ENCODE peak calls at places on chromosomes 1 and 21, in six cellular contexts. U is sigmoid colon, D is ovary, W is esophagus muscularis mucosa, F is AG10803, E is HFF-Myc. A is an unnamed sample.

GRCh38 chr1:67274623-67275325 is 32.9 kb upstream of the IL12RB2 start:
- DNase-seq in E (no peak), F (no peak), D (no peak), W (no peak), U (no peak), A (no peak)

GRCh38 chr1:6460349-6461236 is 5.4 kb downstream of the TNFRSF25 start:
- DNase-seq in F (no peak), U (no peak), E (no peak), W (no peak), D (no peak), A (no peak)

GRCh38 chr1:110631836-110632620 is 25.9 kb upstream of the KCNA2 start:
- DNase-seq in U (no peak), D (no peak), E (no peak), F (no peak), W (peak), A (peak)

GRCh38 chr1:40939320-40940059 is 40.0 kb upstream of the CTPS1 start:
- DNase-seq in U (peak), D (no peak), F (peak), W (no peak), E (no peak), A (no peak)

GRCh38 chr1:239283229-239283628 is 103.1 kb upstream of the CHRM3 start:
- DNase-seq in D (no peak), U (no peak), E (no peak), F (no peak), W (no peak), A (no peak)

GRCh38 chr1:116537439-116537838 is 33.4 kb downstream of the CD58 start:
- DNase-seq in F (peak), U (no peak), D (no peak), W (no peak), E (no peak), A (no peak)

GRCh38 chr1:104636581-104636980 is 886.9 kb downstream of the AMY1C start:
- DNase-seq in F (no peak), U (no peak), E (no peak), W (no peak), D (no peak), A (no peak)

GRCh38 chr1:200753650-200754198 is 15.0 kb downstream of the CAMSAP2 start:
- DNase-seq in F (no peak), U (no peak), D (no peak), E (no peak), W (no peak), A (no peak)

GRCh38 chr1:221840511-221841243 is 98.8 kb upstream of the DUSP10 start:
- DNase-seq in E (no peak), F (peak), W (no peak), D (no peak), U (no peak), A (no peak)

GRCh38 chr1:168485048-168485447 is 58.7 kb downstream of the XCL2 start:
- DNase-seq in U (peak), E (no peak), W (no peak), F (peak), D (peak), A (no peak)

GRCh38 chr21:42110691-42111469 is 39.8 kb downstream of the UMODL1 start:
- DNase-seq in W (no peak), D (no peak), U (no peak), F (no peak), E (no peak), A (no peak)

GRCh38 chr21:15065381-15066230 is 806 bp upstream of the NRIP1 start:
- DNase-seq in W (peak), F (peak), E (peak), D (peak), U (peak), A (peak)

GRCh38 chr1:96845464-96845863 is 123.9 kb downstream of the PTBP2 start:
- DNase-seq in F (no peak), U (no peak), E (no peak), W (no peak), D (no peak), A (no peak)

GRCh38 chr1:182771187-182771984 is 18.2 kb upstream of the NPL start:
- DNase-seq in D (no peak), W (no peak), U (no peak), E (no peak), F (no peak), A (no peak)
- TF ChIP-seq CTCF in D (no peak), W (peak), U (no peak), E (no peak), F (peak), A (peak)

DNA sequence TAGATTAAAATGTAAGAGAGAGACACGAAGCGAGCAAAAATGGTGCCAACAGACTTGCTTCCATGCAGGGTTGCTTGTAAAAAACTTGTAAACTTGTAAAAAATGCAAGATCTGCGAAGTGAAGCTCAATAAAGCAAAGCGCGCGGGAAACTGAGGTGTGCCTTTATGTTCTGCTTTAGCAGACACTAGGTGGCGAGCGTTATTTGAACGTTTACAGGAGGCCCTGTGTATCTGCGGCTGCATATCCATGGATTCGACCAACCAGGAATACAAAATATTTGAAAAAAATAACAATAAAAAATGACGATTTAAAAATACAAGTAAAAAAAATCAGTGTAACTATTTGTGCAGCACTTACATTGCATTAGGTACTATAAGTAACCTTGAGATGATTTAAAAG is 1.5 kb downstream of the UBE2G2 start:
- DNase-seq in E (no peak), U (no peak), F (peak), W (no peak), D (no peak), A (no peak)
- TF ChIP-seq CTCF in E (peak), U (peak), F (peak), W (peak), D (no peak), A (peak)

GRCh38 chr1:235781807-235782206 is 84.9 kb downstream of the LYST start:
- DNase-seq in D (no peak), F (peak), E (no peak), W (no peak), U (no peak), A (no peak)
- TF ChIP-seq CTCF in D (no peak), F (no peak), E (no peak), W (no peak), U (no peak), A (no peak)

DNA sequence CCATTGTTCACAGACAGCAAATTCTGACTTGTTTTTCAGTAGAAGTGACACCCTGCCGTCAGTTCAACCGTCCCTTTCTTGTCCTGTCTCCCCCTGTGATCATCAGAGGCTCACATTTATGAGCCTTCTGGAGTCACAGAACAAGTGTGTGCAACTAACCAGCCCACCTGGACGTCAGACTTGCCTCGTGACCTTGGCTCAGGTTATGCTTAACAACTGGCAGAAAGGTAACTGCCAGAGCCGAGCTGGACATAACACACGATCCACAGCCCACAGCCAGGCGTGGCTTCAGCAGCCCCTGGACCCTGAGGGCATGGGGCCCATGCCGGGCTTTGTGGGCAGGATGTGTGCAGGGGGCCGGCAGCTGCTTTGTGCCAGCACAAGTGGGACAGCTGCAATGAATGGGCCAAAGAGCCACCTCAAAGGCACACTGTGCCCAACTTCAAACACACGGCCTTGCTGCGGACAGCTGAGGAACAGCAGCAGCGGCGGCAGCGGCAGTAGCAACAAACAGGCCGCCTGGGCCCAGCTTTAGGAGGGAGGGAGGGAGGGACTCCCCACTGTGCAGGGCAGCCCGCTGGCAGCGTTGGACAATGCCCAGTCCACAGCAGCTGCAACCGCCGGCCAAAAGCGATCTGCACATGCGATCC is 103.9 kb downstream of the ZBTB18 start:
- DNase-seq in U (peak), W (peak), E (no peak), D (no peak), F (no peak), A (peak)
- TF ChIP-seq CTCF in U (no peak), W (no peak), E (no peak), D (no peak), F (no peak), A (no peak)

DNA sequence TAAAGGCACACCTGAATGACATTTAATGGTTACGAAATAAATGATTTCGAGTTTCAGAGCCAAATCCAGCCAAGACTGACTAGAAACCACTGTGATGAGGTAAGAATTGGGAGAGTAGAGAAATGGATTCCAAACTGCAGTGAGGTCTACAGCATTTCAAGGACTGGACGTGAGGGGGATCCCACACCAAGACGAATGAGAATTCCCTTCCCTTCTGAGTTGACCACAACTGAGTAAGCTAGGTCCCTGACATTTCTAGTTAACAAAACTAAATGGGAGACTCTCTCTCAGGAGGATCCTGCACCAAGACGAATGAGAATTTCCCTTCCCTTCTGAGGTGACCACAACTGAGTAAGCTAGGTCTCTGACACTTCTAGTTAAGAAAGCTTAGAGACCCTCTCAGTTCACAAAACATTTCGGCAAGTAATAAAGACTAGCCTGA is 1.6 kb upstream of the SPATA1 start:
- DNase-seq in U (no peak), W (no peak), F (peak), E (no peak), D (no peak), A (no peak)
- TF ChIP-seq CTCF in U (no peak), W (no peak), F (no peak), E (no peak), D (no peak), A (peak)

DNA sequence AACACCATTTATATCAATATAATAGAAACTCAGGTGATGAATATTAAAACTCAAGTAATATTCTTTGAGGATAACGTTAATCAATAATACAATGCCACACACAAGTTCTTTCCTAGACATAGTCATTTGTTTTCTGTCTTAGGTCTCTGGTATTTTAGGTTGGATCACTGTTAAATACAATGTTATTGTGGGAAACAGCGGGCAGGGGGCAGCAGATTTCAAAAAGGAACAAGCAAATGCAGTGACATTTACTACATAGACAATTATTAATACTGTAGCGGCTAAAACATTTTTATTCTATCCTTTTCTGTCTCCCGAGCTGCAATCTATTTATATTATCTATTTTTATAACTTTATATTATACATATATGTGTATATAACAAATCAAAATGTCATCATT is 186.4 kb upstream of the ZNHIT6 start:
- DNase-seq in D (peak), W (no peak), E (no peak), F (peak), U (no peak), A (no peak)
- TF ChIP-seq CTCF in D (no peak), W (peak), E (peak), F (peak), U (peak), A (peak)

DNA sequence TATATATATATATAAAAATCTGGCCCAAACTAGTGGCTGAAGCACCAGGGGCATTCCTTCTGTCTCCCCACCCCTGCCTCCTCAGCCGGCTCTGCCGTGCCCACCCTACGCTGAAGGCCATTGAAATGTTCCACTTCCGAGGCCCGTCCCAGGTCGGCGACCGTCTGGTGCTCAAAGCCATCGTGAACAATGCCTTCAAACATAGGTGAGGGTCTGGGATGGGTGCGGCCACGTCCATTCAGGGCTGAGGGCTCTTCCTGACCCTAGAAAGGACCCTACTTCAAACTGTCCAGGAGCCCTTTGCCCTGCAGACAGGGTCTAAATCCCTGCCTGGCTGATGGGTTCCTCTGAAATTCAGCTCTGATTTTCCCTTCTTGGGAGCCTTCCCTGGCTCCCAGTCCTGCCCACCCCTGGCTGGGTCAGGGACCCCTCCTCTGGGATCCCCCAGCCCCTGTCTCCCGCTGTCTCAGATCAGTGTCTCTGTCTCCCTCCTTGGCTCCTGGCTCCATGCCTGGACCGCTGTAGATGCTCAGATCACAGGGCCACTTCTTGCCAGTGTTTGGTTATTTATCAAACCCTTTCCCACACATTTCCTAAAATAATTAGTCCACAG is 24.0 kb downstream of the FAM151A start:
- DNase-seq in U (no peak), E (no peak), D (no peak), F (no peak), W (no peak), A (no peak)
- TF ChIP-seq CTCF in U (no peak), E (no peak), D (no peak), F (no peak), W (no peak), A (no peak)

GRCh38 chr1:23530750-23531651 is at the start of gene E2F2:
- DNase-seq in F (peak), U (peak), D (peak), W (peak), E (no peak), A (peak)
- TF ChIP-seq CTCF in F (peak), U (no peak), D (no peak), W (peak), E (no peak), A (no peak)

A was measured in osteocyte.